ENCODE peak calls at places on chromosomes 5 and 9, in four cellular contexts. F is ascending aorta; I is lower lobe of right lung; E is effector memory CD8-positive, alpha-beta T cell. B is an unnamed sample.

GRCh38 chr9:131116281-131117101 is 8.9 kb upstream of the NUP214 start:
- DNase-seq in F (no peak), I (no peak), E (no peak), B (no peak)

GRCh38 chr9:87276327-87276841 is 221.3 kb upstream of the DAPK1 start:
- DNase-seq in F (no peak), I (no peak), E (no peak), B (peak; percentile 5)

GRCh38 chr5:39604491-39604890 is 179.7 kb upstream of the DAB2 start:
- DNase-seq in F (no peak), I (no peak), E (no peak), B (no peak)

GRCh38 chr5:120345947-120346346 is 118.2 kb upstream of the PRR16 start:
- DNase-seq in F (no peak), I (no peak), E (no peak), B (no peak)

GRCh38 chr5:141476132-141476909 is 555 bp downstream of the PCDHGC3 start:
- DNase-seq in F (no peak), I (peak; percentile 61), E (no peak), B (no peak)

GRCh38 chr5:99019254-99019653 is 90.4 kb upstream of the CHD1 start:
- DNase-seq in F (no peak), I (no peak), E (no peak), B (no peak)

GRCh38 chr9:3743901-3744413 is 218.2 kb upstream of the RFX3 start:
- DNase-seq in F (no peak), I (no peak), E (no peak), B (no peak)

GRCh38 chr9:104864675-104865104 is 63.3 kb downstream of the ABCA1 start:
- DNase-seq in F (no peak), I (no peak), E (no peak), B (no peak)

GRCh38 chr9:108473209-108474112 is 382.3 kb downstream of the ACTL7B start:
- DNase-seq in F (no peak), I (no peak), E (no peak), B (no peak)

GRCh38 chr5:170736966-170737365 is 46.6 kb upstream of the GABRP start:
- DNase-seq in F (no peak), I (no peak), E (no peak), B (no peak)

GRCh38 chr5:41763096-41763495 is 107.1 kb downstream of the OXCT1 start:
- DNase-seq in F (no peak), I (no peak), E (no peak), B (no peak)

GRCh38 chr9:112348257-112348992 is 15.0 kb upstream of the PTBP3 start:
- DNase-seq in F (peak; percentile 17), I (peak; percentile 89), E (peak; percentile 39), B (peak; percentile 62)

GRCh38 chr5:55160493-55161209 is 680 bp downstream of the GPX8 start:
- DNase-seq in F (no peak), I (no peak), E (no peak), B (no peak)